ENCODE peak calls at places on chromosomes 13 and 19, in four cellular contexts. A, W, E and O are unnamed samples.
A peak's percentile ranks its signal among the peaks of the same experiment; 100 is the strongest.

GRCh38 chr19:47176627-47177090 is 46.0 kb downstream of the SAE1 start:
- DNase-seq in W (no peak), A (peak; percentile 74), E (no peak), O (peak; percentile 96)

GRCh38 chr13:93505104-93505952 is 278.7 kb downstream of the GPC6 start:
- DNase-seq in A (no peak), W (peak; percentile 24), E (no peak), O (peak; percentile 52)

GRCh38 chr19:47542030-47542475 is 27.2 kb upstream of the NAPA start:
- DNase-seq in E (no peak), A (no peak), W (peak; percentile 47), O (peak; percentile 63)

GRCh38 chr19:2050991-2051770 is at the start of gene MKNK2:
- DNase-seq in W (peak; percentile 96), A (peak; percentile 79), E (peak; percentile 95), O (peak; percentile 85)

GRCh38 chr13:62360609-62361008 is 945.0 kb upstream of the PCDH20 start:
- DNase-seq in E (no peak), A (no peak), W (no peak), O (no peak)

GRCh38 chr19:18776736-18777135 is 14.4 kb downstream of the COMP start:
- DNase-seq in E (no peak), W (no peak), A (no peak), O (peak; percentile 40)

GRCh38 chr13:112194579-112194978 is 127.6 kb downstream of the SOX1 start:
- DNase-seq in E (no peak), W (no peak), A (no peak), O (no peak)

GRCh38 chr19:33811736-33812387 is 15.2 kb downstream of the KCTD15 start:
- DNase-seq in A (no peak), E (no peak), W (no peak), O (no peak)

GRCh38 chr13:40348096-40348679 is 318.3 kb downstream of the FOXO1 start:
- DNase-seq in E (no peak), A (no peak), W (no peak), O (no peak)

GRCh38 chr13:40445557-40445990 is 220.9 kb downstream of the FOXO1 start:
- DNase-seq in W (peak; percentile 67), A (peak; percentile 98), E (no peak), O (peak; percentile 80)

GRCh38 chr13:20173121-20173746 is 12.4 kb upstream of the GJA3 start:
- DNase-seq in W (no peak), A (no peak), E (no peak), O (peak; percentile 40)

GRCh38 chr19:35959040-35959967 is 23.1 kb downstream of the LRFN3 start:
- DNase-seq in W (peak; percentile 36), E (peak; percentile 81), A (no peak), O (no peak)
- TF ChIP-seq CTCF in W (peak; percentile 15), E (peak; percentile 31), A (peak; percentile 29), O (no peak)

GRCh38 chr19:45249261-45250033 is 1.6 kb upstream of the MARK4 start:
- DNase-seq in W (no peak), A (peak; percentile 21), E (no peak), O (no peak)
- H3K4me3 ChIP-seq in W (no peak overlapping the region), A (no peak overlapping the region), E (no peak overlapping the region), O (no peak overlapping the region)

GRCh38 chr19:58474291-58474996 is 1.7 kb upstream of the ZNF446 start:
- DNase-seq in E (no peak), W (no peak), A (no peak), O (peak; percentile 8)

GRCh38 chr19:58476498-58477015 is 405 bp downstream of the ZNF446 start:
- DNase-seq in W (peak; percentile 43), E (peak; percentile 61), A (no peak), O (peak; percentile 19)

GRCh38 chr19:58474997-58475713 is 997 bp upstream of the ZNF446 start:
- DNase-seq in A (no peak), E (no peak), W (no peak), O (no peak)

GRCh38 chr19:58477130-58477529 is 978 bp downstream of the ZNF446 start:
- DNase-seq in A (no peak), E (no peak), W (no peak), O (no peak)

GRCh38 chr19:58475714-58476497 is at the start of gene ZNF446:
- DNase-seq in W (peak; percentile 97), A (peak; percentile 97), E (peak; percentile 98), O (peak; percentile 97)
- TF ChIP-seq CTCF in W (no peak), A (no peak), E (no peak), O (no peak)

DNA sequence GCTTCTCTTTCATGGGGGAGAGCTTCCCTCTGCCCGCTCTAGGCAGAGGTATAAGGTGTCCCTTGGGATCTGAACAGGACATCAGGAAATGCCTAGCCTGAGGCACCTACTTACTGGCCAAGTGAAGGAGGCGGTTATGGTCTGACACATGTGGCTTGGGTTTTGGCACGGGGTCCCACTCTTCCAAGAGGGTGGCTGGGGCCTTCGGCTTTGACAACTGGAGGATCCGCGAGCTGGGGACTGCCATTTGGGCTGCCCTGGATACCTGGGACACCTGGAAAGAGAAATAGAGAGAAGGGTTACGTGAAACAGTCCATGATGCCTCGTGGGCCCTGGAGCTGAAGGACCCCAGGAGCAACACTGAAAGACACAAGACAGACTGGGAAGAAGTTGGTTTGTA is 22.4 kb upstream of the MIER2 start:
- DNase-seq in A (no peak), E (no peak), W (no peak), O (no peak)
- H3K4me3 ChIP-seq in A (no peak overlapping the region), E (no peak overlapping the region), W (no peak overlapping the region), O (no peak overlapping the region)

DNA sequence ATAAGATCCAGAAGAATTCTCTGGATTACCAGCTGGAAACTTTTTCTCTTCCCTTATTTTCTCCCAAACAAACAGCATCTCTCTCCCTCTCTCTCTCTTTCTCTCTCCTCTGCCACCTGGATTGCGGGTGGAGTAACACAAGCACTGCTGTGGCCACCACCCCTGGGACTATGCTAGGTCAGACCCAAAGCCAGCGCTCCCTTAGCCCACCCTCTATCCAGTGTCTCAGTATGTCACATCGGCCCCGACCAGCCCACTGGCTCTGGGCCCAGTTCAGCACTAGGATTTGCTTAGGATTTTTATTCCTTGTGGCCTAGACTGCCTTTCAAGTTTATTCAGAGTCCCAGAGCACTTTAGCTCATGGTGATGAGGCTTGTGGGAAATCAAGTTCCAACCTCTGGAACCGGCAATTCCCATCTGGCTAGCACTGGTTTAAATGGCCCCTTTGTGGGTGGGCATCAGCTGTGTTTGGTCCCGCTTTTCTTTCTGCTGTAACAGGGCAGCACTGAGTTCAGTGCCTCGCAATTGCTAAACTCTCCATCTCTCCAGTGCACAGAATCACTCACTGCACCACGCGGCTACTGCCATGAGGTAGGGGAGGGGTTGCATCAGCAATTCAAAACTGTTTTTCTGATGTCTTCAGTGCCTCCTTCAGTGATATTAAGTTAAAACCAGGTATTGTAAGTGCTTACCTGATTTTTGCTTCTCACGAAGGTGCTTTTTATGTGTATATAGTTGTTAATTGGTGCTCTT is 1623.1 kb downstream of the SLITRK5 start:
- DNase-seq in W (no peak), E (no peak), A (no peak), O (no peak)
- TF ChIP-seq CTCF in W (no peak), E (no peak), A (no peak), O (no peak)

DNA sequence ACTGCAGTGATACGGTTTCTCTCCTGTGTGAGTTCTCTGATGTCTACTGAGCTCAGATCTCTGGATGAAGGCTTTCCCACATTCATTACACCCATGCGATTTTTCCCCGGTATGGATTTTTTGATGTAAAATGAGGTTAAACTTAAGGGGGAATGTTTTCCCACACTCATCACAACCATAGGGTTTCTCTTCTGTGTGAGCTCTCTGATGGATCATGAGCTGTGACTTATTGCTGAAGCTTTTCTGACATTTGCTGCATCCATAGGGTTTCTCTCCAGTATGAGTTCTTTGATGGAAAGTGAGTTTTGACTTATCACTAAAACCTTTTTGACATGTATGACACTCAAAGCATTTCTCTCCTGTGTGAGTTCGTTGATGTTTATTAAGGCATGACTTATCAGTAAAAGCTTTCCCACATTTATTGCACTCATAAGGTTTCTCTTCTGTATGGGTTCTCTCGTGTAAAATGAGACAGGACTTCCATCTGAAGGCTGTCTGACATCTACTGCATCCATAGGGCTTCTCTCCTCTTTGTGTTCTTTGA is 10.6 kb upstream of the ZNF649 start:
- DNase-seq in W (no peak), E (no peak), A (no peak), O (no peak)
- H3K4me3 ChIP-seq in W (no peak overlapping the region), E (no peak overlapping the region), A (no peak overlapping the region), O (no peak overlapping the region)

DNA sequence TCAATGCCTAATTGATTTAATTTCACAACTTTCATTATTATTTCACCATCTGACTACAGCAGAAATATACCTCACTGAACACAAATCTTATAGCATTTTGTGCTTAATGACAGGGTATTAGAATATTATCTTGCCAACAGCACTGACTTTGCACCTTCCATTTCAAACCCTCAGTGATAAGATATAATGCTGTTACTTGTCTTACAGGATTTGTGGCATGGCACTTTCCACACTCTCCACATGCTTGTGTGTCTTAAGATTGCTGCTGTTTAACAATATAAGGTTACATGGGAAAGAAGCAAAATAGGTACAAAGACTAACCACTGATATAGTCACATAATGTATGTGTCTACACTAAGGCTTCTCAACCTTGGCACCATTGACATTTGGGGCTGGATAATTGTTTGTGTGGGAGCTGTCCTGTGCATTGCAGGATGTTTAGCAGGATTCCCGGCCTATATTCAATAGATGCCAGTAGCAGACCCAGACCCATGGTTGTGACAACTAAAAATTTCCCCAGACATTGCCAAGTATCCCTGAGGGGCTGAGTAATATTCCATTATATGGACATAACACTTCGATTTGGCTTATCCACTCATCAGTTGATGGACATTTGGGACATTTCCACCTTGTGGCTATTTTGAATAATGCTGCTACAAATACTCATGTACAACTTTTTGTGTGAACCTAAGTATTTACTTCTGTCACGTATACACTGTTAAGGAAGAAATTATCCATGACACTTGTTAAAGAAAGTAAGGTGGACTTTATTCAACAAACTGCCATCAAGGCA is 5.7 kb upstream of the DIAPH3 start:
- DNase-seq in E (no peak), A (no peak), W (no peak), O (no peak)
- TF ChIP-seq CTCF in E (no peak), A (no peak), W (no peak), O (no peak)

GRCh38 chr13:27918041-27918917 is 1.5 kb upstream of the PDX1 start:
- DNase-seq in W (no peak), A (no peak), E (no peak), O (no peak)
- H3K4me3 ChIP-seq in W (no peak overlapping the region), A (no peak overlapping the region), E (peak overlapping the region; percentile 30), O (no peak overlapping the region)